ENCODE peak calls at places on chromosomes 11 and 22, in six cellular contexts. One of them, this sample, is unnamed.

GRCh38 chr11:118746988-118747585 is 43.9 kb downstream of the DDX6 start:
- DNase-seq in mucosa of descending colon: no peak
- DNase-seq in lower lobe of right lung: no peak
- DNase-seq in left lung: no peak
- DNase-seq in body of pancreas: no peak
- DNase-seq in brain microvascular endothelial cell: no peak
- DNase-seq in this sample: no peak

GRCh38 chr11:26878959-26879581 is 114.8 kb upstream of the FIBIN start:
- DNase-seq in lower lobe of right lung: no peak
- DNase-seq in brain microvascular endothelial cell: no peak
- DNase-seq in mucosa of descending colon: no peak
- DNase-seq in body of pancreas: no peak
- DNase-seq in left lung: no peak
- DNase-seq in this sample: no peak

GRCh38 chr22:49153921-49154320 is 673.8 kb downstream of the BRD1 start:
- DNase-seq in brain microvascular endothelial cell: no peak
- DNase-seq in body of pancreas: no peak
- DNase-seq in left lung: no peak
- DNase-seq in lower lobe of right lung: no peak
- DNase-seq in mucosa of descending colon: no peak
- DNase-seq in this sample: no peak

GRCh38 chr11:60964801-60965200 is 6.7 kb upstream of the CD6 start:
- DNase-seq in left lung: no peak
- DNase-seq in brain microvascular endothelial cell: no peak
- DNase-seq in mucosa of descending colon: no peak
- DNase-seq in body of pancreas: no peak
- DNase-seq in lower lobe of right lung: no peak
- DNase-seq in this sample: no peak

GRCh38 chr22:28407645-28408044 is 272.0 kb downstream of the TTC28 start:
- DNase-seq in left lung: no peak
- DNase-seq in body of pancreas: no peak
- DNase-seq in brain microvascular endothelial cell: no peak
- DNase-seq in lower lobe of right lung: no peak
- DNase-seq in mucosa of descending colon: no peak
- DNase-seq in this sample: no peak

GRCh38 chr11:75855191-75855590 is 40.2 kb downstream of the UVRAG start:
- DNase-seq in mucosa of descending colon: no peak
- DNase-seq in left lung: no peak
- DNase-seq in body of pancreas: no peak
- DNase-seq in lower lobe of right lung: no peak
- DNase-seq in brain microvascular endothelial cell: no peak
- DNase-seq in this sample: no peak

GRCh38 chr11:118051611-118052461 is 25.0 kb upstream of the TMPRSS4 start:
- DNase-seq in body of pancreas: no peak
- DNase-seq in left lung: no peak
- DNase-seq in lower lobe of right lung: no peak
- DNase-seq in mucosa of descending colon: no peak
- DNase-seq in brain microvascular endothelial cell: no peak
- DNase-seq in this sample: peak; percentile 41

GRCh38 chr11:1888811-1889526 is 2.7 kb downstream of the PRR33 start:
- DNase-seq in left lung: peak; percentile 41
- DNase-seq in body of pancreas: peak; percentile 19
- DNase-seq in brain microvascular endothelial cell: no peak
- DNase-seq in mucosa of descending colon: peak; percentile 85
- DNase-seq in lower lobe of right lung: peak; percentile 62
- DNase-seq in this sample: no peak

GRCh38 chr11:88431675-88432341 is 94.3 kb upstream of the CTSC start:
- DNase-seq in body of pancreas: peak; percentile 32
- DNase-seq in left lung: no peak
- DNase-seq in mucosa of descending colon: no peak
- DNase-seq in lower lobe of right lung: no peak
- DNase-seq in brain microvascular endothelial cell: no peak
- DNase-seq in this sample: no peak

GRCh38 chr11:64251722-64251985 is 324 bp downstream of the PLCB3 start:
- DNase-seq in body of pancreas: no peak
- DNase-seq in mucosa of descending colon: no peak
- DNase-seq in brain microvascular endothelial cell: peak; percentile 17
- DNase-seq in left lung: no peak
- DNase-seq in lower lobe of right lung: no peak
- DNase-seq in this sample: no peak

GRCh38 chr11:2358754-2359444 is 18.2 kb upstream of the CD81 start:
- DNase-seq in body of pancreas: no peak
- DNase-seq in left lung: no peak
- DNase-seq in mucosa of descending colon: no peak
- DNase-seq in lower lobe of right lung: no peak
- DNase-seq in brain microvascular endothelial cell: no peak
- DNase-seq in this sample: no peak

GRCh38 chr11:3077174-3077839 is 20.1 kb upstream of the CARS1 start:
- DNase-seq in body of pancreas: no peak
- DNase-seq in mucosa of descending colon: no peak
- DNase-seq in brain microvascular endothelial cell: no peak
- DNase-seq in lower lobe of right lung: no peak
- DNase-seq in left lung: no peak
- DNase-seq in this sample: no peak

GRCh38 chr11:9003573-9004309 is at the start of gene NRIP3:
- DNase-seq in left lung: peak; percentile 66
- DNase-seq in mucosa of descending colon: peak; percentile 80
- DNase-seq in brain microvascular endothelial cell: peak; percentile 28
- DNase-seq in lower lobe of right lung: peak; percentile 83
- DNase-seq in body of pancreas: peak; percentile 70
- DNase-seq in this sample: peak; percentile 80

GRCh38 chr11:70445605-70446004 is 47.3 kb downstream of the CTTN start:
- DNase-seq in brain microvascular endothelial cell: no peak
- DNase-seq in lower lobe of right lung: no peak
- DNase-seq in left lung: no peak
- DNase-seq in body of pancreas: no peak
- DNase-seq in mucosa of descending colon: no peak
- DNase-seq in this sample: no peak

GRCh38 chr11:9765320-9766101 is 101.6 kb downstream of the SWAP70 start:
- DNase-seq in mucosa of descending colon: no peak
- DNase-seq in brain microvascular endothelial cell: peak; percentile 88
- DNase-seq in left lung: no peak
- DNase-seq in body of pancreas: peak; percentile 33
- DNase-seq in lower lobe of right lung: no peak
- DNase-seq in this sample: no peak

GRCh38 chr11:60334005-60334620 is 7.1 kb downstream of the MS4A6E start:
- DNase-seq in body of pancreas: peak; percentile 61
- DNase-seq in lower lobe of right lung: peak; percentile 49
- DNase-seq in mucosa of descending colon: no peak
- DNase-seq in brain microvascular endothelial cell: peak; percentile 78
- DNase-seq in left lung: peak; percentile 43
- DNase-seq in this sample: no peak

GRCh38 chr11:88157401-88157800 is 17.8 kb downstream of the RAB38 start:
- DNase-seq in mucosa of descending colon: no peak
- DNase-seq in brain microvascular endothelial cell: no peak
- DNase-seq in left lung: no peak
- DNase-seq in body of pancreas: no peak
- DNase-seq in lower lobe of right lung: no peak
- DNase-seq in this sample: no peak

GRCh38 chr11:65504671-65505433 is 6.0 kb downstream of the MALAT1 start:
- DNase-seq in lower lobe of right lung: no peak
- DNase-seq in body of pancreas: no peak
- DNase-seq in mucosa of descending colon: peak; percentile 7
- DNase-seq in brain microvascular endothelial cell: peak; percentile 31
- DNase-seq in left lung: no peak
- DNase-seq in this sample: no peak

GRCh38 chr22:28139993-28140392 is 220.9 kb upstream of the PITPNB start:
- DNase-seq in mucosa of descending colon: no peak
- DNase-seq in brain microvascular endothelial cell: peak; percentile 83
- DNase-seq in body of pancreas: no peak
- DNase-seq in lower lobe of right lung: no peak
- DNase-seq in left lung: no peak
- DNase-seq in this sample: no peak

GRCh38 chr11:70077411-70078094 is 564 bp upstream of the ANO1 start:
- DNase-seq in brain microvascular endothelial cell: no peak
- DNase-seq in body of pancreas: no peak
- DNase-seq in left lung: peak; percentile 24
- DNase-seq in lower lobe of right lung: no peak
- DNase-seq in mucosa of descending colon: no peak
- DNase-seq in this sample: no peak

GRCh38 chr11:61018059-61018458 is 46.6 kb downstream of the CD6 start:
- DNase-seq in body of pancreas: no peak
- DNase-seq in brain microvascular endothelial cell: no peak
- DNase-seq in mucosa of descending colon: no peak
- DNase-seq in left lung: no peak
- DNase-seq in lower lobe of right lung: no peak
- DNase-seq in this sample: no peak

GRCh38 chr11:802018-802617 is 2.9 kb downstream of the PIDD1 start:
- DNase-seq in brain microvascular endothelial cell: no peak
- DNase-seq in body of pancreas: no peak
- DNase-seq in lower lobe of right lung: no peak
- DNase-seq in left lung: no peak
- DNase-seq in mucosa of descending colon: no peak
- DNase-seq in this sample: no peak
- H3K4me3 ChIP-seq in brain microvascular endothelial cell: no peak overlapping the region
- H3K4me3 ChIP-seq in body of pancreas: no peak overlapping the region
- H3K4me3 ChIP-seq in lower lobe of right lung: no peak overlapping the region
- H3K4me3 ChIP-seq in left lung: no peak overlapping the region
- H3K4me3 ChIP-seq in mucosa of descending colon: no peak overlapping the region
- H3K4me3 ChIP-seq in this sample: no peak overlapping the region

DNA sequence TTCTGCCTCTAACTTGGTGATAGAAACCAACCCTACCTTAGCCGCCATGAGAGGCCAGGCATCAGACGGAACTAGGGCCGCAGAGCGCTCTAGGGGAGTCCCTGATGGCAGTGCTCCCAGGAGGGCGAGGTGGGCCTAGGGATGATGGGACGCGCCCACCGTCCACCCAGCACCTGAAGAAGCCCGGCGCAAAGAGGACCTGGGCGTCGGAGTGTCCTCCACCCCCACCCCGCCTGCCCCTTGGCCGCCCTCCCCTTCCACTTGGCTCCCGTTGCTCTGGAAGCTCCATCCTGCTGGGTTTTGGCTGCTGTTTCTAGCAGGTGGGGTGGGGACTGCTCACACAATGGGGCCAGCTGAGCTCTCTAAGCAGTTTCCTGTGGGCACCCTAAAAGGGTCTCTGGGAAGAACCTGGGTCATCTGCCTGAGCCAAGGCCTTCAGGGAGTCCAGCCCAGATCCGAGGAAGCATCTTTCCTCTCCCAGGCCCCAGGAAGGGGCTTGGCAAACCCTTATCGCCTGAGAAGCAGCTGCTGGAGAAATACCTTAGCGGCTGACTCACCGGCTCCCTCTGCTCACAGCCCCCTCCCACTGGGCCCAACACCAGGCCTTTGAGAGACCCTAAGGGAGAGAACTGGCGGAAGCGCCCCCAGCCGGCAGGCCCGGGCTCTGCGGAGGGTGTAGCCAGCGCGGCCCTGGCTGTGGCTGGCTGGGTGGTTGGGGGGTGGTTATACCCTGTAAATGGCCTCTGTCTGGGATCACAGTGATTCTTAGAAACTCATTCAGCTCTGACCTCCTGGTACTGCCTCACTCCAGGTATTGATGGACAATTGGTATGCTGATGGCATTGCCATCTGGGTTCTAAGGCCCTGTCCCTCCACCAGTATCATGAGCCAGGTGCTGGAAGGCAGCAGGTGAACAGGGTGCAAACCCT is 19.3 kb downstream of the CREB3L1 start:
- DNase-seq in mucosa of descending colon: no peak
- DNase-seq in lower lobe of right lung: no peak
- DNase-seq in brain microvascular endothelial cell: peak; percentile 98
- DNase-seq in left lung: peak; percentile 58
- DNase-seq in body of pancreas: peak; percentile 70
- DNase-seq in this sample: no peak
- TF ChIP-seq CTCF in mucosa of descending colon: no peak
- TF ChIP-seq CTCF in lower lobe of right lung: peak; percentile 34
- TF ChIP-seq CTCF in brain microvascular endothelial cell: peak; percentile 97
- TF ChIP-seq CTCF in left lung: no peak
- TF ChIP-seq CTCF in body of pancreas: no peak
- TF ChIP-seq CTCF in this sample: no peak

DNA sequence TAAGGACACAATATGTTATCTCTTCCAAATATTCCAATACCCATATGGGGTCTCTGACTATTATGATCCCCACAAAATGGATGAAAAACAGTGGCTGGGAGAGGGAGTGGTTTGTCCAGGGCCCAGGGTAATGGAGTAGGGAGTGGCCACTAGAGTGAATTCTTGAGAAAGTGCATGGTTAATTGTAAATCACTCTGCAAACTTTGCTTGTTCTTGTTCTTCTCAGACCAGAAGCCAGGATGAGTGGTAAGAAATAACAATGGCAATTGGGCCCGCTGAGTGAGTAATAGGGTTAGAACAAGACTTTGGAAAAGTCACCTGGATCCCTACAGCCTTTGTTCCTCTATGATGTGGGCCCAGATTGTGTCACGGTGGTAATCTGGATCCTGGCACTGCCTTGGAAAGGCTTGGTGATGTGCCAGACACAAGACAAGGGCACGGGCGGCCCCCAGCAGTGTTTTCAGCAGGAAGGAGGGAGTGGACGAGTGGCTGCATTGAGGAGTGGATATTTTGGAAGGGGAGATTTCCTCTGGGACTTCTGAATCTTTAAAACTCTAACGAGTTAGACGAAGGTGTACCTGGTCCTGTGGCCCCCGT is 18.2 kb upstream of the KIRREL3 start:
- DNase-seq in brain microvascular endothelial cell: no peak
- DNase-seq in lower lobe of right lung: no peak
- DNase-seq in mucosa of descending colon: no peak
- DNase-seq in left lung: no peak
- DNase-seq in body of pancreas: peak; percentile 25
- DNase-seq in this sample: no peak
- H3K4me3 ChIP-seq in brain microvascular endothelial cell: no peak overlapping the region
- H3K4me3 ChIP-seq in lower lobe of right lung: no peak overlapping the region
- H3K4me3 ChIP-seq in mucosa of descending colon: no peak overlapping the region
- H3K4me3 ChIP-seq in left lung: no peak overlapping the region
- H3K4me3 ChIP-seq in body of pancreas: no peak overlapping the region
- H3K4me3 ChIP-seq in this sample: no peak overlapping the region

GRCh38 chr22:17754233-17754925 is 19.9 kb downstream of the BID start:
- DNase-seq in body of pancreas: no peak
- DNase-seq in lower lobe of right lung: no peak
- DNase-seq in left lung: no peak
- DNase-seq in mucosa of descending colon: no peak
- DNase-seq in brain microvascular endothelial cell: no peak
- DNase-seq in this sample: no peak
- TF ChIP-seq CTCF in body of pancreas: no peak
- TF ChIP-seq CTCF in lower lobe of right lung: no peak
- TF ChIP-seq CTCF in left lung: no peak
- TF ChIP-seq CTCF in mucosa of descending colon: no peak
- TF ChIP-seq CTCF in brain microvascular endothelial cell: peak; percentile 57
- TF ChIP-seq CTCF in this sample: no peak

DNA sequence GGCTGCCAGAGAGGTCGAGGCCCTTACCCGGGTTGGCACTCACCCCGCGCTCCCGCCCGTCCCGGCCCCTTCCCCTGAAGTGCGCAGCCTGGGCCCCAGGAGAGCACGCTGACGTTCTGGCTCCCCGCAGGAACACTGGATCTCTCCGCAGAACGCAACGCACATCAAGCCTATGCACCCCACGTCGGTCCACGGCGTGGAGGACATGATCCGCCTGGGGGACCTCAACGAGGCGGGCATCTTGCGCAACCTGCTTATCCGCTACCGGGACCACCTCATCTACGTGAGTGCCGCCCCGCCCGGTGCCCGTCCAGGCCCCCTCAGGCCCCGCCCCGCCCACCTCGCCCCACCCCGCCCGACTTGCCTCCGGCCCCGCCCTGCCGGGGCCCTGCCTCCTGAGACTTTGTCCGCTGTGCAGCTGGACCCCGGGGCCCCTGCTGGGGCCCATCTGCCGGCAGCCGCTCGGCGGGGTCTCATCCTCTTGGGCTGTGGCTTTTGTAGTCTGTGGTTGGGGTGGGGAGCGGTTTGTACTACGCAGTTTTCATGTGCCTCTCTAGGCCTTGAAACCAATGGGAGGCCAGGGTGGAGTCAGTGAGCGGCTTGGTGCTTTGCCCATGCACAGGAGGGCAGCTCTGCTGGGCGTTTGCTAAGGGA is 19.7 kb downstream of the MYO7A start:
- DNase-seq in body of pancreas: peak; percentile 38
- DNase-seq in lower lobe of right lung: peak; percentile 49
- DNase-seq in left lung: no peak
- DNase-seq in mucosa of descending colon: peak; percentile 59
- DNase-seq in brain microvascular endothelial cell: no peak
- DNase-seq in this sample: no peak
- H3K4me3 ChIP-seq in body of pancreas: no peak overlapping the region
- H3K4me3 ChIP-seq in lower lobe of right lung: peak overlapping the region; percentile 39
- H3K4me3 ChIP-seq in left lung: no peak overlapping the region
- H3K4me3 ChIP-seq in mucosa of descending colon: no peak overlapping the region
- H3K4me3 ChIP-seq in brain microvascular endothelial cell: peak overlapping the region; percentile 22
- H3K4me3 ChIP-seq in this sample: peak overlapping the region; percentile 43

This sample was measured in coronary artery.